ENCODE peak calls at places on chromosomes 6 and 20, in eight cellular contexts. I is heart right ventricle, S is NCI-H526 treated with DMSO at 0.1 percent for 48 hours, M is amygdala, X is sciatic nerve, G is iPS-NIHi11, P is dorsolateral prefrontal cortex, R is SW 1271. K is an unnamed sample.

GRCh38 chr20:21090738-21091120 is 15.4 kb downstream of the LINC00237 start:
- DNase-seq in I (no peak), P (no peak), G (no peak), M (no peak), R (no peak), X (no peak), S (peak), K (no peak)

GRCh38 chr6:125363010-125363359 is 61.2 kb upstream of the HDDC2 start:
- DNase-seq in R (no peak), P (no peak), S (no peak), G (peak), M (no peak), I (no peak), X (no peak), K (no peak)

GRCh38 chr6:143149771-143150170 is 89.1 kb downstream of the AIG1 start:
- DNase-seq in M (no peak), I (no peak), X (no peak), G (no peak), R (no peak), S (no peak), P (no peak), K (no peak)

GRCh38 chr6:41581381-41581991 is 35.3 kb downstream of the FOXP4 start:
- DNase-seq in X (no peak), G (no peak), P (no peak), S (no peak), I (peak), R (no peak), M (no peak), K (no peak)

GRCh38 chr6:7194657-7195056 is 86.9 kb downstream of the RREB1 start:
- DNase-seq in S (no peak), X (no peak), G (no peak), I (no peak), R (no peak), M (no peak), P (no peak), K (no peak)

GRCh38 chr6:37830225-37830624 is 10.7 kb downstream of the ZFAND3 start:
- DNase-seq in X (no peak), M (no peak), R (no peak), S (no peak), G (no peak), P (no peak), I (no peak), K (no peak)

GRCh38 chr20:8519887-8520286 is 387.8 kb downstream of the PLCB1 start:
- DNase-seq in M (no peak), X (no peak), G (no peak), S (no peak), P (no peak), I (no peak), R (no peak), K (no peak)

GRCh38 chr20:63272105-63273078 is at the start of gene ARFGAP1:
- DNase-seq in P (peak), I (peak), M (peak), S (peak), G (peak), X (peak), R (peak), K (peak)

GRCh38 chr6:168189679-168190405 is 110.8 kb upstream of the FRMD1 start:
- DNase-seq in S (no peak), M (no peak), R (no peak), X (peak), G (no peak), I (no peak), P (no peak), K (no peak)

GRCh38 chr6:100719883-100720682 is 161.0 kb downstream of the ASCC3 start:
- DNase-seq in X (no peak), G (no peak), P (no peak), R (no peak), M (no peak), S (peak), I (no peak), K (no peak)

GRCh38 chr6:158460602-158461092 is 99.2 kb upstream of the TMEM181 start:
- DNase-seq in P (no peak), R (no peak), S (no peak), G (no peak), M (no peak), X (no peak), I (no peak), K (no peak)

GRCh38 chr6:131821408-131821807 is 13.6 kb downstream of the ENPP1 start:
- DNase-seq in P (no peak), S (no peak), I (no peak), X (no peak), M (no peak), R (no peak), G (no peak), K (no peak)

GRCh38 chr6:21402368-21402767 is 191.2 kb upstream of the SOX4 start:
- DNase-seq in R (no peak), S (no peak), I (no peak), X (no peak), M (no peak), P (no peak), G (no peak), K (no peak)

GRCh38 chr6:48658910-48659309 is 547.9 kb upstream of the PTCHD4 start:
- DNase-seq in X (no peak), M (no peak), G (no peak), I (no peak), R (no peak), P (no peak), S (no peak), K (no peak)

GRCh38 chr20:55252525-55252924 is 752.8 kb downstream of the CBLN4 start:
- DNase-seq in M (no peak), I (no peak), R (no peak), G (no peak), S (no peak), X (no peak), P (no peak), K (no peak)

GRCh38 chr20:20690676-20691476 is 21.6 kb downstream of the RALGAPA2 start:
- DNase-seq in R (no peak), S (no peak), X (no peak), G (no peak), P (no peak), M (no peak), I (no peak), K (no peak)